ENCODE peak calls at places on chromosomes 7 and 10, in ten cellular contexts. W, M, A, F, O, J, B, E, K and S are unnamed samples.

GRCh38 chr10:133169173-133169947 is 9.3 kb downstream of the KNDC1 start:
- DNase-seq in W (no peak), M (no peak), A (no peak), F (no peak), O (no peak), J (no peak), B (no peak), E (no peak), K (no peak), S (no peak)

GRCh38 chr10:70913546-70914240 is 25.3 kb upstream of the PCBD1 start:
- DNase-seq in W (no peak), M (peak), A (no peak), F (no peak), O (no peak), J (peak), B (no peak), E (no peak), K (no peak), S (no peak)

GRCh38 chr7:107661865-107662379 is 1.3 kb downstream of the SLC26A4 start:
- DNase-seq in W (no peak), M (no peak), A (no peak), F (no peak), O (no peak), J (no peak), B (no peak), E (no peak), K (no peak), S (peak)

GRCh38 chr10:843703-844102 is 87.8 kb downstream of the LARP4B start:
- DNase-seq in W (no peak), M (no peak), A (no peak), F (no peak), O (no peak), J (no peak), B (no peak), E (no peak), K (no peak), S (no peak)

GRCh38 chr7:93476491-93477344 is 97.8 kb downstream of the CALCR start:
- DNase-seq in W (no peak), M (no peak), A (no peak), F (no peak), O (no peak), J (peak), B (no peak), E (no peak), K (no peak), S (no peak)

GRCh38 chr10:111281516-111281915 is 204.7 kb downstream of the ADRA2A start:
- DNase-seq in W (no peak), M (no peak), A (no peak), F (no peak), O (no peak), J (peak), B (peak), E (peak), K (no peak), S (no peak)

GRCh38 chr7:147775564-147775963 is 815.0 kb upstream of the C7orf33 start:
- DNase-seq in W (no peak), M (no peak), A (no peak), F (no peak), O (no peak), J (no peak), B (no peak), E (no peak), K (peak), S (peak)

GRCh38 chr10:123496336-123496735 is 169.8 kb upstream of the GPR26 start:
- DNase-seq in W (no peak), M (no peak), A (no peak), F (no peak), O (no peak), J (no peak), B (no peak), E (peak), K (peak), S (peak)

GRCh38 chr7:55794527-55794926 is 68.0 kb downstream of the SEPTIN14 start:
- DNase-seq in W (no peak), M (no peak), A (no peak), F (no peak), O (no peak), J (no peak), B (no peak), E (peak), K (no peak), S (no peak)

GRCh38 chr7:49774459-49775064 is 1.1 kb downstream of the VWC2 start:
- DNase-seq in W (no peak), M (no peak), A (no peak), F (no peak), O (no peak), J (peak), B (no peak), E (no peak), K (no peak), S (peak)

GRCh38 chr10:79361721-79362397 is 14.6 kb downstream of the PPIF start:
- DNase-seq in W (no peak), M (no peak), A (no peak), F (no peak), O (no peak), J (no peak), B (no peak), E (no peak), K (no peak), S (no peak)

GRCh38 chr10:89279449-89279869 is 22.4 kb upstream of the IFIT2 start:
- DNase-seq in W (no peak), M (no peak), A (no peak), F (no peak), O (no peak), J (no peak), B (peak), E (peak), K (no peak), S (no peak)

GRCh38 chr10:119006451-119007210 is 22.9 kb upstream of the NANOS1 start:
- DNase-seq in W (no peak), M (no peak), A (no peak), F (peak), O (peak), J (no peak), B (peak), E (peak), K (no peak), S (no peak)

GRCh38 chr10:114839901-114840300 is 18.3 kb downstream of the FHIP2A start:
- DNase-seq in W (no peak), M (no peak), A (no peak), F (no peak), O (no peak), J (no peak), B (no peak), E (no peak), K (no peak), S (no peak)

GRCh38 chr10:86334515-86335085 is 32.0 kb downstream of the GRID1 start:
- DNase-seq in W (no peak), M (peak), A (no peak), F (no peak), O (no peak), J (peak), B (no peak), E (no peak), K (no peak), S (peak)

GRCh38 chr10:7580520-7580919 is 86.2 kb downstream of the ITIH5 start:
- DNase-seq in W (no peak), M (no peak), A (no peak), F (no peak), O (no peak), J (no peak), B (no peak), E (no peak), K (no peak), S (no peak)

GRCh38 chr7:16791071-16791470 is 13.7 kb downstream of the AGR2 start:
- DNase-seq in W (no peak), M (no peak), A (no peak), F (no peak), O (no peak), J (no peak), B (no peak), E (no peak), K (no peak), S (no peak)

GRCh38 chr10:36496728-36497127 is 628.7 kb upstream of the ANKRD30A start:
- DNase-seq in W (no peak), M (no peak), A (no peak), F (no peak), O (no peak), J (no peak), B (no peak), E (no peak), K (no peak), S (no peak)

GRCh38 chr7:3037259-3037658 is 6.4 kb downstream of the CARD11 start:
- DNase-seq in W (no peak), M (no peak), A (no peak), F (no peak), O (no peak), J (no peak), B (no peak), E (no peak), K (no peak), S (no peak)

GRCh38 chr10:71754562-71754961 is 18.8 kb downstream of the VSIR start:
- DNase-seq in W (no peak), M (no peak), A (no peak), F (no peak), O (no peak), J (no peak), B (no peak), E (no peak), K (no peak), S (no peak)

GRCh38 chr10:47330804-47331203 is 8.6 kb downstream of the GDF2 start:
- DNase-seq in W (no peak), M (peak), A (no peak), F (no peak), O (no peak), J (no peak), B (no peak), E (no peak), K (no peak), S (no peak)

GRCh38 chr10:63757067-63757466 is 235.9 kb downstream of the REEP3 start:
- DNase-seq in W (no peak), M (no peak), A (no peak), F (no peak), O (no peak), J (no peak), B (no peak), E (no peak), K (no peak), S (no peak)

GRCh38 chr10:79313320-79313719 is 33.9 kb upstream of the PPIF start:
- DNase-seq in W (no peak), M (no peak), A (no peak), F (no peak), O (no peak), J (no peak), B (no peak), E (no peak), K (no peak), S (no peak)

GRCh38 chr10:123804716-123805115 is 86.9 kb downstream of the CPXM2 start:
- DNase-seq in W (no peak), M (no peak), A (no peak), F (no peak), O (peak), J (no peak), B (no peak), E (no peak), K (no peak), S (no peak)

GRCh38 chr10:8365935-8366911 is 311.7 kb downstream of the GATA3 start:
- DNase-seq in W (peak), M (no peak), A (peak), F (peak), O (no peak), J (no peak), B (no peak), E (peak), K (no peak), S (no peak)

GRCh38 chr10:14384915-14385314 is 54.2 kb upstream of the FRMD4A start:
- DNase-seq in W (no peak), M (no peak), A (no peak), F (no peak), O (no peak), J (no peak), B (no peak), E (no peak), K (no peak), S (no peak)

GRCh38 chr7:149816794-149817193 is 21.4 kb upstream of the ZNF862 start:
- DNase-seq in W (no peak), M (peak), A (no peak), F (no peak), O (no peak), J (no peak), B (no peak), E (no peak), K (no peak), S (no peak)

GRCh38 chr10:20002657-20003056 is 186.4 kb downstream of the PLXDC2 start:
- DNase-seq in W (no peak), M (no peak), A (no peak), F (no peak), O (no peak), J (no peak), B (no peak), E (no peak), K (no peak), S (no peak)

GRCh38 chr10:31683682-31684081 is 244.9 kb downstream of the ARHGAP12 start:
- DNase-seq in W (no peak), M (no peak), A (no peak), F (no peak), O (no peak), J (no peak), B (peak), E (peak), K (no peak), S (no peak)

GRCh38 chr10:109773818-109774440 is 149.4 kb downstream of the XPNPEP1 start:
- DNase-seq in W (no peak), M (no peak), A (no peak), F (no peak), O (peak), J (no peak), B (peak), E (peak), K (no peak), S (no peak)

GRCh38 chr10:4195214-4195613 is 410.2 kb upstream of the KLF6 start:
- DNase-seq in W (no peak), M (no peak), A (no peak), F (peak), O (peak), J (no peak), B (peak), E (peak), K (no peak), S (no peak)